ENCODE peak calls at places on chromosomes 4 and X, in six cellular contexts. One of them, this sample, is unnamed.

GRCh38 chrX:115562492-115562872 is 1.5 kb downstream of the PLS3 start:
- DNase-seq in stomach: no peak
- DNase-seq in upper lobe of left lung: no peak
- DNase-seq in sigmoid colon: no peak
- DNase-seq in SK-N-SH: no peak
- DNase-seq in A549: peak
- DNase-seq in this sample: no peak

GRCh38 chr4:151455212-151455611 is 46.2 kb downstream of the FHIP1A start:
- DNase-seq in sigmoid colon: no peak
- DNase-seq in upper lobe of left lung: no peak
- DNase-seq in SK-N-SH: no peak
- DNase-seq in A549: no peak
- DNase-seq in stomach: no peak
- DNase-seq in this sample: no peak

GRCh38 chrX:134745636-134746378 is 87.5 kb upstream of the PLAC1 start:
- DNase-seq in upper lobe of left lung: no peak
- DNase-seq in sigmoid colon: no peak
- DNase-seq in SK-N-SH: no peak
- DNase-seq in A549: no peak
- DNase-seq in stomach: peak
- DNase-seq in this sample: no peak

GRCh38 chrX:109797311-109797975 is 64.4 kb upstream of the ACSL4 start:
- DNase-seq in SK-N-SH: peak
- DNase-seq in sigmoid colon: no peak
- DNase-seq in A549: no peak
- DNase-seq in stomach: no peak
- DNase-seq in upper lobe of left lung: no peak
- DNase-seq in this sample: no peak

GRCh38 chr4:151409470-151410313 is 716 bp downstream of the FHIP1A start:
- DNase-seq in upper lobe of left lung: peak
- DNase-seq in SK-N-SH: peak
- DNase-seq in stomach: peak
- DNase-seq in A549: no peak
- DNase-seq in sigmoid colon: peak
- DNase-seq in this sample: peak

GRCh38 chrX:137194164-137194563 is 160.4 kb upstream of the GPR101 start:
- DNase-seq in A549: peak
- DNase-seq in sigmoid colon: no peak
- DNase-seq in stomach: peak
- DNase-seq in SK-N-SH: peak
- DNase-seq in upper lobe of left lung: no peak
- DNase-seq in this sample: no peak

GRCh38 chr4:82467442-82467841 is 37.1 kb downstream of the ENOPH1 start:
- DNase-seq in upper lobe of left lung: no peak
- DNase-seq in A549: no peak
- DNase-seq in stomach: no peak
- DNase-seq in SK-N-SH: no peak
- DNase-seq in sigmoid colon: no peak
- DNase-seq in this sample: no peak

GRCh38 chr4:125388653-125389052 is 73.9 kb downstream of the FAT4 start:
- DNase-seq in SK-N-SH: no peak
- DNase-seq in upper lobe of left lung: no peak
- DNase-seq in stomach: no peak
- DNase-seq in A549: no peak
- DNase-seq in sigmoid colon: no peak
- DNase-seq in this sample: no peak

DNA sequence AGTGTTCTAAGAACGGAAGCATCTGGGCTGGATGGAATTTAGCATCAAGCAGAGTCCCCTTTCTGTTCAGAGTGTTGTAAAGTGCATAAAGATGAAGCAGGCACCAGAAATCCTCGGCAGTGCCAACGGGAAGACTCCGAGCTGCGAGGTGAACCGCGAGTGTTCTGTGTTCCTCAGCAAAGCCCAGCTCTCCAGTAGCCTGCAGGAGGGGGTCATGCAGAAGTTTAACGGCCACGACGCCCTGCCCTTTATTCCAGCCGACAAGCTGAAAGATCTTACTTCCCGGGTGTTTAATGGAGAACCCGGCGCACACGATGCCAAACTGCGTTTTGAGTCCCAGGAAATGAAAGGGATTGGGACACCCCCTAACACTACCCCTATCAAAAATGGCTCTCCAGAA is 29.4 kb downstream of the NSD2 start:
- DNase-seq in SK-N-SH: no peak
- DNase-seq in A549: no peak
- DNase-seq in stomach: no peak
- DNase-seq in upper lobe of left lung: no peak
- DNase-seq in sigmoid colon: peak
- DNase-seq in this sample: no peak
- TF ChIP-seq EP300 in SK-N-SH: no peak
- TF ChIP-seq EP300 in A549: no peak
- TF ChIP-seq EP300 in stomach: no peak
- TF ChIP-seq EP300 in upper lobe of left lung: no peak
- TF ChIP-seq EP300 in sigmoid colon: no peak
- TF ChIP-seq EP300 in this sample: no peak

DNA sequence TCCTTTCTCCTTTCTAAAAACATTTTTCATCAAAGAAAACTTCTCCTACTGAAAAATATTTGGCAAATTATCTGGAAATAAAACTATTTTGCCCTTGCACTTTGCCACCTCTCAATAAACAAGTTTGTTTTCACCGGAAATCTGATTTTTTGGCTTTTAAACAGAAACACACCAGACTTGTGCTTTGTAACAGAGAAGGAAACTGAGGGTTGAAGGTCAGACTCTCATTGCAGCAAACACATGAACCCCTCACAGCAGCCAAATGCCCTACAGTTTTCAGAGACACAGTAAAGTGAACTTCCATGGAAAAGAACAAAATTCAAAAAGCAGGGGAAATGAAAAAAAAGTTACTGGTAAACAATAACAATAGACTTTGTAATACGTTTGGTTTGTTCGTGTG is 95.6 kb upstream of the WDR17 start:
- DNase-seq in A549: no peak
- DNase-seq in upper lobe of left lung: no peak
- DNase-seq in sigmoid colon: no peak
- DNase-seq in stomach: no peak
- DNase-seq in SK-N-SH: no peak
- DNase-seq in this sample: no peak
- TF ChIP-seq EP300 in A549: no peak
- TF ChIP-seq EP300 in upper lobe of left lung: no peak
- TF ChIP-seq EP300 in sigmoid colon: no peak
- TF ChIP-seq EP300 in stomach: no peak
- TF ChIP-seq EP300 in SK-N-SH: no peak
- TF ChIP-seq EP300 in this sample: no peak

GRCh38 chrX:97363843-97364242 is 480.1 kb downstream of the RPA4 start:
- DNase-seq in stomach: no peak
- DNase-seq in upper lobe of left lung: no peak
- DNase-seq in SK-N-SH: no peak
- DNase-seq in sigmoid colon: no peak
- DNase-seq in A549: no peak
- DNase-seq in this sample: no peak
- TF ChIP-seq EP300 in stomach: no peak
- TF ChIP-seq EP300 in upper lobe of left lung: no peak
- TF ChIP-seq EP300 in SK-N-SH: no peak
- TF ChIP-seq EP300 in sigmoid colon: no peak
- TF ChIP-seq EP300 in A549: no peak
- TF ChIP-seq EP300 in this sample: no peak

GRCh38 chr4:188623314-188623854 is 484.1 kb downstream of the TRIML1 start:
- DNase-seq in sigmoid colon: no peak
- DNase-seq in SK-N-SH: no peak
- DNase-seq in upper lobe of left lung: no peak
- DNase-seq in stomach: no peak
- DNase-seq in A549: no peak
- DNase-seq in this sample: no peak
- TF ChIP-seq EP300 in sigmoid colon: no peak
- TF ChIP-seq EP300 in SK-N-SH: no peak
- TF ChIP-seq EP300 in upper lobe of left lung: no peak
- TF ChIP-seq EP300 in stomach: no peak
- TF ChIP-seq EP300 in A549: no peak
- TF ChIP-seq EP300 in this sample: no peak

This sample was measured in ovary.